ENCODE peak calls at places on chromosomes 7 and 10, in five cellular contexts. C is T-cell, N is NCI-H1417, D is AG04450, F is endothelial cell. W is an unnamed sample.
A peak's percentile ranks its signal among the peaks of the same experiment; 100 is the strongest.

GRCh38 chr10:42632557-42632956 is 5.8 kb downstream of the ZNF33B start:
- DNase-seq in F (no peak), D (no peak), C (no peak), N (no peak), W (no peak)

GRCh38 chr7:11239311-11239710 is 265.6 kb downstream of the PHF14 start:
- DNase-seq in D (no peak), N (no peak), C (no peak), F (no peak), W (no peak)

GRCh38 chr10:106540606-106541005 is 623.9 kb downstream of the SORCS1 start:
- DNase-seq in D (no peak), F (no peak), N (no peak), C (no peak), W (no peak)

GRCh38 chr7:8131694-8132605 is 130.0 kb downstream of the ICA1 start:
- DNase-seq in F (no peak), C (peak; percentile 36), N (no peak), D (no peak), W (no peak)

GRCh38 chr10:112958275-112958995 is 8.4 kb downstream of the TCF7L2 start:
- DNase-seq in F (no peak), C (no peak), N (no peak), D (peak; percentile 84), W (no peak)

GRCh38 chr7:131919920-131920709 is 363.7 kb upstream of the PODXL start:
- DNase-seq in N (no peak), F (no peak), C (no peak), D (no peak), W (no peak)

GRCh38 chr7:36205236-36205635 is 52.2 kb downstream of the EEPD1 start:
- DNase-seq in F (no peak), N (no peak), D (no peak), C (no peak), W (no peak)

GRCh38 chr7:148110097-148110868 is 480.3 kb upstream of the C7orf33 start:
- DNase-seq in D (no peak), F (no peak), N (no peak), C (no peak), W (no peak)

GRCh38 chr7:4226166-4226857 is 455.8 kb upstream of the FOXK1 start:
- DNase-seq in F (no peak), N (no peak), C (no peak), D (no peak), W (no peak)

GRCh38 chr7:3332308-3332707 is 31.3 kb downstream of the SDK1 start:
- DNase-seq in D (no peak), C (no peak), F (no peak), N (no peak), W (no peak)

GRCh38 chr10:131876543-131876942 is 24.3 kb upstream of the PPP2R2D start:
- DNase-seq in D (no peak), C (no peak), F (no peak), N (no peak), W (no peak)

GRCh38 chr7:5598769-5599371 is 175.2 kb upstream of the TNRC18 start:
- DNase-seq in F (no peak), D (no peak), N (no peak), C (no peak), W (no peak)

GRCh38 chr7:99380032-99380822 is 5.7 kb downstream of the ARPC1B start:
- DNase-seq in D (no peak), N (no peak), F (no peak), C (no peak), W (no peak)

GRCh38 chr10:124064676-124065075 is 28.7 kb downstream of the CHST15 start:
- DNase-seq in F (no peak), D (no peak), C (no peak), N (no peak), W (no peak)

GRCh38 chr7:8724080-8724718 is 290.8 kb downstream of the NXPH1 start:
- DNase-seq in D (no peak), N (peak; percentile 65), F (peak; percentile 57), C (no peak), W (peak; percentile 42)

GRCh38 chr10:117217196-117217761 is 20.0 kb downstream of the KCNK18 start:
- DNase-seq in N (no peak), C (peak; percentile 8), D (no peak), F (peak; percentile 28), W (no peak)

GRCh38 chr7:55250313-55250712 is 114.8 kb upstream of the LANCL2 start:
- DNase-seq in D (no peak), F (peak; percentile 68), C (no peak), N (no peak), W (no peak)

GRCh38 chr7:135291809-135292253 is 58.2 kb downstream of the STRA8 start:
- DNase-seq in N (peak; percentile 50), C (no peak), D (peak; percentile 18), F (no peak), W (no peak)

GRCh38 chr7:67525588-67525987 is 529.0 kb downstream of the TYW1 start:
- DNase-seq in D (no peak), F (no peak), C (no peak), N (no peak), W (no peak)

GRCh38 chr10:30671011-30671616 is 41.6 kb upstream of the LYZL2 start:
- DNase-seq in N (peak; percentile 30), D (peak; percentile 75), C (no peak), F (peak; percentile 55), W (peak; percentile 21)

GRCh38 chr7:150405584-150406310 is 26.6 kb downstream of the ZNF775 start:
- DNase-seq in C (peak; percentile 23), F (peak; percentile 53), N (no peak), D (no peak), W (no peak)

GRCh38 chr7:23332881-23333612 is 33.9 kb downstream of the MALSU1 start:
- DNase-seq in D (no peak), N (no peak), F (no peak), C (no peak), W (peak; percentile 34)

GRCh38 chr10:77253665-77254064 is 383.9 kb downstream of the KCNMA1 start:
- DNase-seq in N (no peak), C (no peak), F (no peak), D (no peak), W (no peak)

GRCh38 chr10:7541137-7542087 is 125.4 kb downstream of the ITIH5 start:
- DNase-seq in N (no peak), F (no peak), C (no peak), D (no peak), W (peak; percentile 34)

GRCh38 chr10:89553064-89553734 is 17.8 kb upstream of the SLC16A12 start:
- DNase-seq in N (no peak), C (no peak), F (no peak), D (peak; percentile 63), W (no peak)

GRCh38 chr7:152050547-152050971 is 25.1 kb downstream of the GALNT11 start:
- DNase-seq in N (no peak), D (peak; percentile 15), C (no peak), F (no peak), W (no peak)

GRCh38 chr7:5492249-5493020 is 68.8 kb upstream of the TNRC18 start:
- DNase-seq in F (no peak), N (no peak), D (no peak), C (no peak), W (no peak)